ENCODE peak calls at places on chromosomes 5 and 9, in five cellular contexts. One of them, this sample, is unnamed.

GRCh38 chr5:15004506-15004905 is 132.9 kb upstream of the ANKH start:
- DNase-seq in fibroblast of gingiva: no peak
- DNase-seq in activated CD4-positive, alpha-beta T cell treated with anti-CD3 and anti-CD28 coated beads, Interleukin-2, amount 50 U/mL, for 1 hour: no peak
- DNase-seq in foreskin melanocyte: no peak
- DNase-seq in activated naive CD8-positive, alpha-beta T cell treated with anti-CD3 and anti-CD28 coated beads, Interleukin-2, amount 10 ng/mL, durations not matched to agents 7 days and 5 days: no peak
- DNase-seq in this sample: no peak

GRCh38 chr5:120604898-120605297 is 140.8 kb downstream of the PRR16 start:
- DNase-seq in fibroblast of gingiva: peak; percentile 81
- DNase-seq in activated naive CD8-positive, alpha-beta T cell treated with anti-CD3 and anti-CD28 coated beads, Interleukin-2, amount 10 ng/mL, durations not matched to agents 7 days and 5 days: no peak
- DNase-seq in activated CD4-positive, alpha-beta T cell treated with anti-CD3 and anti-CD28 coated beads, Interleukin-2, amount 50 U/mL, for 1 hour: no peak
- DNase-seq in foreskin melanocyte: no peak
- DNase-seq in this sample: peak; percentile 92

GRCh38 chr9:2253814-2254550 is 238.8 kb downstream of the SMARCA2 start:
- DNase-seq in activated naive CD8-positive, alpha-beta T cell treated with anti-CD3 and anti-CD28 coated beads, Interleukin-2, amount 10 ng/mL, durations not matched to agents 7 days and 5 days: no peak
- DNase-seq in fibroblast of gingiva: no peak
- DNase-seq in foreskin melanocyte: no peak
- DNase-seq in activated CD4-positive, alpha-beta T cell treated with anti-CD3 and anti-CD28 coated beads, Interleukin-2, amount 50 U/mL, for 1 hour: no peak
- DNase-seq in this sample: no peak

GRCh38 chr5:52876456-52876855 is 88.7 kb downstream of the ITGA1 start:
- DNase-seq in fibroblast of gingiva: no peak
- DNase-seq in activated CD4-positive, alpha-beta T cell treated with anti-CD3 and anti-CD28 coated beads, Interleukin-2, amount 50 U/mL, for 1 hour: no peak
- DNase-seq in foreskin melanocyte: no peak
- DNase-seq in activated naive CD8-positive, alpha-beta T cell treated with anti-CD3 and anti-CD28 coated beads, Interleukin-2, amount 10 ng/mL, durations not matched to agents 7 days and 5 days: no peak
- DNase-seq in this sample: no peak

GRCh38 chr9:86944974-86945867 is 2.1 kb downstream of the GAS1 start:
- DNase-seq in fibroblast of gingiva: no peak
- DNase-seq in foreskin melanocyte: peak; percentile 17
- DNase-seq in activated CD4-positive, alpha-beta T cell treated with anti-CD3 and anti-CD28 coated beads, Interleukin-2, amount 50 U/mL, for 1 hour: no peak
- DNase-seq in activated naive CD8-positive, alpha-beta T cell treated with anti-CD3 and anti-CD28 coated beads, Interleukin-2, amount 10 ng/mL, durations not matched to agents 7 days and 5 days: no peak
- DNase-seq in this sample: no peak

GRCh38 chr5:1838013-1838412 is 36.8 kb downstream of the NDUFS6 start:
- DNase-seq in activated naive CD8-positive, alpha-beta T cell treated with anti-CD3 and anti-CD28 coated beads, Interleukin-2, amount 10 ng/mL, durations not matched to agents 7 days and 5 days: no peak
- DNase-seq in fibroblast of gingiva: no peak
- DNase-seq in foreskin melanocyte: no peak
- DNase-seq in activated CD4-positive, alpha-beta T cell treated with anti-CD3 and anti-CD28 coated beads, Interleukin-2, amount 50 U/mL, for 1 hour: no peak
- DNase-seq in this sample: no peak

GRCh38 chr9:112369817-112370216 is 10.1 kb upstream of the HSDL2 start:
- DNase-seq in activated naive CD8-positive, alpha-beta T cell treated with anti-CD3 and anti-CD28 coated beads, Interleukin-2, amount 10 ng/mL, durations not matched to agents 7 days and 5 days: no peak
- DNase-seq in foreskin melanocyte: no peak
- DNase-seq in activated CD4-positive, alpha-beta T cell treated with anti-CD3 and anti-CD28 coated beads, Interleukin-2, amount 50 U/mL, for 1 hour: no peak
- DNase-seq in fibroblast of gingiva: no peak
- DNase-seq in this sample: no peak

GRCh38 chr9:113160571-113160970 is 9.8 kb downstream of the SLC31A2 start:
- DNase-seq in foreskin melanocyte: no peak
- DNase-seq in activated naive CD8-positive, alpha-beta T cell treated with anti-CD3 and anti-CD28 coated beads, Interleukin-2, amount 10 ng/mL, durations not matched to agents 7 days and 5 days: no peak
- DNase-seq in fibroblast of gingiva: no peak
- DNase-seq in activated CD4-positive, alpha-beta T cell treated with anti-CD3 and anti-CD28 coated beads, Interleukin-2, amount 50 U/mL, for 1 hour: no peak
- DNase-seq in this sample: no peak

GRCh38 chr5:175059687-175060194 is 335.4 kb downstream of the MSX2 start:
- DNase-seq in activated CD4-positive, alpha-beta T cell treated with anti-CD3 and anti-CD28 coated beads, Interleukin-2, amount 50 U/mL, for 1 hour: no peak
- DNase-seq in foreskin melanocyte: peak; percentile 2
- DNase-seq in activated naive CD8-positive, alpha-beta T cell treated with anti-CD3 and anti-CD28 coated beads, Interleukin-2, amount 10 ng/mL, durations not matched to agents 7 days and 5 days: peak; percentile 38
- DNase-seq in fibroblast of gingiva: no peak
- DNase-seq in this sample: no peak

GRCh38 chr5:68147659-68148058 is 67.9 kb upstream of the PIK3R1 start:
- DNase-seq in foreskin melanocyte: no peak
- DNase-seq in activated naive CD8-positive, alpha-beta T cell treated with anti-CD3 and anti-CD28 coated beads, Interleukin-2, amount 10 ng/mL, durations not matched to agents 7 days and 5 days: no peak
- DNase-seq in fibroblast of gingiva: no peak
- DNase-seq in activated CD4-positive, alpha-beta T cell treated with anti-CD3 and anti-CD28 coated beads, Interleukin-2, amount 50 U/mL, for 1 hour: no peak
- DNase-seq in this sample: no peak